ENCODE peak calls at places on chromosome 1, in four cellular contexts. F is endothelial cell, G is omental fat pad, H is fibroblast of villous mesenchyme. Q is an unnamed sample.

GRCh38 chr1:57470028-57470427 is 46.2 kb upstream of the DAB1 start:
- DNase-seq in G (no peak), F (no peak), H (no peak), Q (no peak)

GRCh38 chr1:21268281-21269239 is 21.7 kb downstream of the ECE1 start:
- DNase-seq in G (no peak), H (no peak), F (no peak), Q (no peak)

GRCh38 chr1:243723458-243724043 is 126.5 kb downstream of the AKT3 start:
- DNase-seq in F (no peak), G (no peak), H (no peak), Q (no peak)

GRCh38 chr1:69290266-69290665 is 277.5 kb upstream of the LRRC7 start:
- DNase-seq in G (no peak), H (peak), F (no peak), Q (no peak)

GRCh38 chr1:202126426-202126825 is 3.7 kb downstream of the GPR37L1 start:
- DNase-seq in G (no peak), F (no peak), H (no peak), Q (no peak)

GRCh38 chr1:155324041-155324716 is 3.5 kb downstream of the RUSC1 start:
- DNase-seq in H (peak), F (peak), G (peak), Q (peak)

GRCh38 chr1:55284856-55285255 is 69.7 kb upstream of the USP24 start:
- DNase-seq in G (no peak), F (peak), H (peak), Q (no peak)

GRCh38 chr1:81466970-81467369 is 333.8 kb upstream of the ADGRL2 start:
- DNase-seq in G (no peak), F (no peak), H (no peak), Q (no peak)

GRCh38 chr1:75985827-75986226 is 53.6 kb upstream of the ASB17 start:
- DNase-seq in F (no peak), G (no peak), H (peak), Q (no peak)

GRCh38 chr1:101216623-101217022 is 20.2 kb upstream of the S1PR1 start:
- DNase-seq in H (no peak), G (no peak), F (no peak), Q (no peak)

GRCh38 chr1:166185526-166185925 is 18.7 kb upstream of the FAM78B start:
- DNase-seq in H (no peak), F (no peak), G (no peak), Q (no peak)

GRCh38 chr1:2143814-2144500 is 50.6 kb downstream of the FAAP20 start:
- DNase-seq in F (no peak), H (no peak), G (no peak), Q (peak)

GRCh38 chr1:3454811-3455618 is 550 bp downstream of the ARHGEF16 start:
- DNase-seq in G (no peak), H (no peak), F (peak), Q (peak)

GRCh38 chr1:71037829-71038620 is 9.6 kb downstream of the PTGER3 start:
- DNase-seq in G (no peak), F (no peak), H (no peak), Q (no peak)

GRCh38 chr1:156498447-156499193 is 2.0 kb downstream of the MEF2D start:
- DNase-seq in H (peak), G (no peak), F (peak), Q (peak)

GRCh38 chr1:41728403-41729202 is 190.1 kb downstream of the HIVEP3 start:
- DNase-seq in F (no peak), G (no peak), H (peak), Q (no peak)

GRCh38 chr1:1989102-1989542 is 14.5 kb downstream of the CFAP74 start:
- DNase-seq in G (no peak), F (no peak), H (peak), Q (no peak)

GRCh38 chr1:51560034-51560433 is 41.0 kb upstream of the EPS15 start:
- DNase-seq in F (no peak), H (no peak), G (no peak), Q (no peak)

GRCh38 chr1:78102082-78102481 is 56.3 kb downstream of the GIPC2 start:
- DNase-seq in H (peak), F (no peak), G (no peak), Q (no peak)

GRCh38 chr1:224080082-224080774 is 33.7 kb upstream of the FBXO28 start:
- DNase-seq in G (no peak), H (peak), F (no peak), Q (no peak)

GRCh38 chr1:74650561-74650960 is 23.0 kb downstream of the ERICH3 start:
- DNase-seq in G (no peak), H (peak), F (no peak), Q (no peak)

GRCh38 chr1:230267338-230268065 is 158.6 kb downstream of the PGBD5 start:
- DNase-seq in G (no peak), H (no peak), F (no peak), Q (no peak)

GRCh38 chr1:115764541-115764940 is 4.0 kb downstream of the CASQ2 start:
- DNase-seq in H (peak), F (peak), G (no peak), Q (no peak)

GRCh38 chr1:234708700-234709395 is 98.9 kb upstream of the IRF2BP2 start:
- DNase-seq in F (no peak), H (no peak), G (no peak), Q (no peak)

GRCh38 chr1:206479164-206480125 is 9.2 kb downstream of the IKBKE start:
- DNase-seq in H (peak), G (peak), F (peak), Q (no peak)

GRCh38 chr1:18512883-18513282 is 32.2 kb downstream of the KLHDC7A start:
- DNase-seq in H (no peak), F (no peak), G (no peak), Q (peak)

GRCh38 chr1:109823543-109824348 is 60.0 kb upstream of the EPS8L3 start:
- DNase-seq in F (no peak), H (peak), G (no peak), Q (no peak)

GRCh38 chr1:62144238-62144831 is 50.3 kb upstream of the L1TD1 start:
- DNase-seq in G (no peak), F (peak), H (peak), Q (no peak)

GRCh38 chr1:224529844-224530243 is 86.3 kb upstream of the CNIH3 start:
- DNase-seq in H (no peak), F (no peak), G (no peak), Q (no peak)

GRCh38 chr1:44642925-44643324 is 31.4 kb downstream of the TMEM53 start:
- DNase-seq in F (no peak), H (no peak), G (no peak), Q (no peak)

GRCh38 chr1:11784256-11784992 is 21.3 kb downstream of the MTHFR start:
- DNase-seq in F (no peak), G (no peak), H (no peak), Q (peak)

GRCh38 chr1:46157916-46158311 is 17.0 kb upstream of the TSPAN1 start:
- DNase-seq in F (no peak), G (no peak), H (no peak), Q (no peak)

GRCh38 chr1:46153732-46154131 is 21.2 kb upstream of the TSPAN1 start:
- DNase-seq in F (no peak), H (no peak), G (no peak), Q (no peak)

GRCh38 chr1:46158312-46159281 is 16.3 kb upstream of the TSPAN1 start:
- DNase-seq in G (no peak), H (no peak), F (no peak), Q (no peak)

GRCh38 chr1:46160212-46160611 is 14.7 kb upstream of the TSPAN1 start:
- DNase-seq in H (no peak), G (no peak), F (no peak), Q (no peak)

DNA sequence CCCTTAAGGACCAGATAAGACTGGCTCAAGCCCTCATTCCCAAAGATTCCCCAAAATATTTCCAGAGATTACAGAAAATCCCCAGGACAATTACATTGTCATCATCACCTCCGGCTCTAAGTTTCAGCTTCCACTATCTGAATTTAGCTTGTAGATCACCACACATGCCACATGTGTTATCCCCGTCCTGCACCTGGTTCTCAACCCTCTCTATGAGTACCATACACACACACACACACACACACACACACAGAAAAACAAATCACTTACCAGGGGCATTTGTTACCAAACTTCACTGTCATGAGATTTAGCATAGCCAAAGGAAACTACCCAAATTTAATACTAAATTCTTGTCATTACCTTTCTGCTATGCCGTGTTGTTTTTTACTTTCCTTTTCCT is 15.4 kb upstream of the TSPAN1 start:
- DNase-seq in H (no peak), F (no peak), G (no peak), Q (no peak)
- TF ChIP-seq CTCF in H (no peak), F (no peak), G (no peak), Q (no peak)

GRCh38 chr1:53553734-53554509 is 94.7 kb downstream of the DMRTB1 start:
- DNase-seq in F (no peak), G (peak), H (no peak), Q (peak)
- TF ChIP-seq CTCF in F (no peak), G (no peak), H (no peak), Q (no peak)

DNA sequence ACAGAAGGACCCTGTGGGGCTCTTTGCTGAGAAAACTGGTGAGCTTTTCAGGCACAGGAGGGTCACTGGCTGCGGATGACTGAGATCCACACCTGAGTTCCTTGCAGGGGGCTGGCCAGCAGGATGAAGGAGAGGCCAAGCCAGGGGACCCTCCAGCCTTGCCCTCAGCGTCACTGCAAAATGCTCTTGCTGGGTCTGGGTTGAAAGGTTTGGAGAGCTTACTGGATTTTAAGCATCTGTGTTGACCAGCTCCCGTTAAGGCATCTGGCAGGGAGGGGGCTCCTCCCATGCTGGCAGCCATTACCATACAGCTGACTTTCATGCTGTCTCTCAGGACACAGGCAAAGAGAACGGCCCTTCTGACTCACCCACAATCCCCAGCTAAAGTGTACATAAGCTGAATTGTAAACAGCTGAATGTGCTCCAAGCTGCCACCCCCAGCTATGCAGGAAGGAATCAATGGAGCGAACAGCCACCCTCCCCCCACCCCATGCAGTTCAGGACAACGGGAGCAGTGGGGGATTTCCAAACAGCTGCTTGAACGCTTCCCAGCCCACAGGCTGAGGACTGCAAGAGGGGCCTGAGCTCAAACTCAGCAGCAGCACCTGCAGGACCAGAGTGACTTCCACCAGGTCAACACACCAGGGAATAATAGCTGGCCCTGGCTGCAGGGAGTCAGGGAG is 21.3 kb upstream of the A3GALT2 start:
- DNase-seq in F (no peak), G (peak), H (peak), Q (no peak)
- TF ChIP-seq CTCF in F (no peak), G (no peak), H (no peak), Q (no peak)

GRCh38 chr1:214452152-214452806 is 99.1 kb downstream of the PTPN14 start:
- DNase-seq in G (no peak), F (no peak), H (no peak), Q (no peak)
- TF ChIP-seq CTCF in G (no peak), F (no peak), H (peak), Q (peak)

DNA sequence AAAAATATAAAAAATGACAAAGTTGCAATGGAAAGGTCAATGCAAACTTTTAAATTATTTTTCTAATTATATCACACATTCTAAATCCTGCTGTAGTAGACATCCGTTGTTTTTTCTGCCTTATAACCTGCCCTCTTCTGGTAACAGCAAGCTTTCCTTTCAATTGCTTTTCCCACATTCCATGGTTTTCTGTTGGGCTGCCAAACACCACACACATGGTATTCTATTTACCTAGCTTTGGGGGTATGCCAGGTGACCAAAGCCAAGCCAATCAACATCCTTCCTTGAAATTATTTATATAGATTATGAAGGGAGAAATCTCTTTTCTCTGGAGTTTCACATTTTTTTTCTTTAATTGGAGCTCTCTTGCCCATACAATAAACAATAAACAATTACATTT is 3.4 kb upstream of the LAMC1 start:
- DNase-seq in F (peak), H (no peak), G (no peak), Q (no peak)
- TF ChIP-seq CTCF in F (no peak), H (no peak), G (no peak), Q (peak)